ENCODE peak calls at places on chromosomes 13 and 19, in ten cellular contexts. O, A, J, U, Z, Q, W, F, I and P are unnamed samples.

GRCh38 chr13:21638319-21639282 is 32.3 kb upstream of the FGF9 start:
- DNase-seq in O (no peak), A (no peak), J (peak; percentile 28), U (peak; percentile 28), Z (peak; percentile 4), Q (no peak), W (no peak), F (no peak), I (no peak), P (no peak)

GRCh38 chr13:33058816-33059215 is 42.6 kb downstream of the KL start:
- DNase-seq in O (no peak), A (no peak), J (no peak), U (no peak), Z (no peak), Q (no peak), W (no peak), F (no peak), I (no peak), P (no peak)

GRCh38 chr13:45167611-45168554 is 33.0 kb downstream of the KCTD4 start:
- DNase-seq in O (no peak), A (peak; percentile 82), J (peak; percentile 69), U (no peak), Z (no peak), Q (peak; percentile 21), W (no peak), F (peak; percentile 81), I (peak; percentile 85), P (peak; percentile 78)

GRCh38 chr13:94710881-94711560 is 1.3 kb downstream of the SOX21 start:
- DNase-seq in O (peak; percentile 85), A (no peak), J (no peak), U (no peak), Z (no peak), Q (no peak), W (no peak), F (no peak), I (no peak), P (no peak)

GRCh38 chr19:5006821-5007220 is 37.9 kb downstream of the KDM4B start:
- DNase-seq in O (no peak), A (no peak), J (no peak), U (no peak), Z (no peak), Q (no peak), W (no peak), F (no peak), I (no peak), P (no peak)

GRCh38 chr13:40940841-40941240 is 78.3 kb downstream of the ELF1 start:
- DNase-seq in O (no peak), A (no peak), J (no peak), U (no peak), Z (no peak), Q (no peak), W (no peak), F (no peak), I (no peak), P (no peak)

GRCh38 chr13:46665630-46666482 is 112.9 kb downstream of the LRCH1 start:
- DNase-seq in O (no peak), A (no peak), J (no peak), U (peak; percentile 60), Z (no peak), Q (no peak), W (no peak), F (no peak), I (no peak), P (no peak)

GRCh38 chr13:56670563-56670962 is 470.2 kb upstream of the PRR20A start:
- DNase-seq in O (no peak), A (no peak), J (no peak), U (no peak), Z (no peak), Q (no peak), W (no peak), F (no peak), I (no peak), P (no peak)

GRCh38 chr19:11142528-11143171 is 12.9 kb downstream of the SPC24 start:
- DNase-seq in O (peak; percentile 94), A (peak; percentile 95), J (peak; percentile 80), U (peak; percentile 95), Z (peak; percentile 95), Q (peak; percentile 96), W (peak; percentile 97), F (peak; percentile 95), I (peak; percentile 79), P (peak; percentile 62)

GRCh38 chr13:101690871-101691270 is 238.4 kb downstream of the ITGBL1 start:
- DNase-seq in O (no peak), A (no peak), J (no peak), U (no peak), Z (no peak), Q (no peak), W (no peak), F (no peak), I (no peak), P (no peak)

GRCh38 chr13:31042501-31043165 is 110.2 kb downstream of the TEX26 start:
- DNase-seq in O (no peak), A (no peak), J (no peak), U (no peak), Z (no peak), Q (no peak), W (no peak), F (no peak), I (no peak), P (no peak)

GRCh38 chr19:2494084-2494446 is 18.1 kb downstream of the GADD45B start:
- DNase-seq in O (no peak), A (no peak), J (no peak), U (no peak), Z (peak; percentile 65), Q (peak; percentile 36), W (no peak), F (no peak), I (no peak), P (no peak)

GRCh38 chr13:48155850-48156249 is 60.9 kb upstream of the MED4 start:
- DNase-seq in O (no peak), A (no peak), J (no peak), U (peak; percentile 86), Z (peak; percentile 33), Q (no peak), W (no peak), F (no peak), I (peak; percentile 38), P (peak; percentile 53)

GRCh38 chr13:52786747-52787146 is 47.1 kb upstream of the CNMD start:
- DNase-seq in O (no peak), A (no peak), J (no peak), U (no peak), Z (no peak), Q (no peak), W (no peak), F (no peak), I (peak; percentile 67), P (no peak)

GRCh38 chr13:46571189-46571901 is 18.4 kb downstream of the LRCH1 start:
- DNase-seq in O (no peak), A (no peak), J (no peak), U (no peak), Z (peak; percentile 76), Q (no peak), W (no peak), F (no peak), I (no peak), P (no peak)

GRCh38 chr13:98364648-98365047 is 187.6 kb upstream of the RNF113B start:
- DNase-seq in O (no peak), A (no peak), J (no peak), U (no peak), Z (no peak), Q (no peak), W (no peak), F (no peak), I (no peak), P (no peak)

GRCh38 chr19:37654118-37654517 is 1.1 kb downstream of the ZFP30 start:
- DNase-seq in O (no peak), A (no peak), J (no peak), U (no peak), Z (no peak), Q (no peak), W (no peak), F (no peak), I (no peak), P (no peak)

GRCh38 chr13:39148513-39148961 is 110.3 kb downstream of the NHLRC3 start:
- DNase-seq in O (no peak), A (no peak), J (no peak), U (no peak), Z (no peak), Q (no peak), W (no peak), F (no peak), I (no peak), P (no peak)

GRCh38 chr13:37211542-37211941 is 106.1 kb upstream of the CSNK1A1L start:
- DNase-seq in O (no peak), A (no peak), J (no peak), U (no peak), Z (no peak), Q (no peak), W (no peak), F (no peak), I (no peak), P (no peak)

GRCh38 chr13:37216340-37216739 is 110.9 kb upstream of the CSNK1A1L start:
- DNase-seq in O (no peak), A (no peak), J (no peak), U (no peak), Z (no peak), Q (no peak), W (no peak), F (no peak), I (no peak), P (no peak)
- TF ChIP-seq CTCF in O (no peak), A (no peak), J (no peak), U (no peak), Z (no peak), Q (no peak), W (no peak), F (no peak), I (no peak), P (no peak)

DNA sequence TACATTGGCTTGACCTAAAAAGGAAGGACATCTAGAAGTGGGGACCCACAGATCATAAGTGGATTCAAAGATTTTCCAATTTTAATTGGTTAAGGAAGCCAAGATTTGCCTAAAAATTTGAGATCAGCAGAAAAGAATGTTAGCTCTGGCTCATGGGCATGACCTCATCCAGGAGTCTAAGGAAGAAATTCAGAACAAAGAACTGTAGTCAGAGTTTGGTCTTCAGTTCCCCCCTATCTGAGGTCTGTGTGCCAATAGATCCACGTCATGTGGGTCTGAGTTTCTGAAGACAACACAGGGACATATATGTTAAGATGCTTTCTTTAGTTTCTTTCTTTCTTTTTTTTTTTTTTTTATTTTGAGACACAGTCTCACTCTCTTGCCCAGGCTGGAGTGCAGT is 648.8 kb upstream of the SPRY2 start:
- DNase-seq in O (no peak), A (no peak), J (no peak), U (no peak), Z (no peak), Q (no peak), W (no peak), F (no peak), I (no peak), P (no peak)
- TF ChIP-seq POLR2A in O (no peak), A (no peak), J (no peak), U (no peak), Z (no peak), Q (no peak), W (no peak), F (no peak), I (no peak), P (no peak)

GRCh38 chr19:14318873-14319272 is 62.4 kb upstream of the ADGRE5 start:
- DNase-seq in O (no peak), A (no peak), J (no peak), U (peak; percentile 29), Z (no peak), Q (no peak), W (no peak), F (no peak), I (no peak), P (no peak)
- TF ChIP-seq CTCF in O (no peak), A (no peak), J (no peak), U (peak; percentile 18), Z (no peak), Q (no peak), W (no peak), F (no peak), I (peak; percentile 43), P (no peak)

GRCh38 chr19:42396542-42397314 is 6.6 kb upstream of the CNFN start:
- DNase-seq in O (peak; percentile 99), A (peak; percentile 99), J (peak; percentile 99), U (peak; percentile 100), Z (peak; percentile 99), Q (peak; percentile 99), W (peak; percentile 99), F (peak; percentile 100), I (peak; percentile 98), P (peak; percentile 99)
- TF ChIP-seq POLR2A in O (no peak), A (no peak), J (peak; percentile 84), U (peak; percentile 87), Z (peak; percentile 86), Q (peak; percentile 81), W (peak; percentile 54), F (peak; percentile 62), I (peak; percentile 94), P (peak; percentile 94)